ENCODE peak calls at places on chromosomes 3 and 15, in six cellular contexts. One of them, this sample, is unnamed.

GRCh38 chr3:55165278-55165677 is 237.4 kb upstream of the LRTM1 start:
- DNase-seq in A549: no peak
- DNase-seq in GM12878: no peak
- DNase-seq in HepG2: no peak
- DNase-seq in NB4: no peak
- DNase-seq in K562: no peak
- DNase-seq in this sample: no peak

GRCh38 chr3:170078620-170079281 is 41.0 kb downstream of the GPR160 start:
- DNase-seq in A549: peak; percentile 31
- DNase-seq in GM12878: no peak
- DNase-seq in HepG2: peak; percentile 83
- DNase-seq in NB4: peak; percentile 49
- DNase-seq in K562: no peak
- DNase-seq in this sample: no peak

GRCh38 chr15:84034831-84035753 is 200.5 kb upstream of the GOLGA6L4 start:
- DNase-seq in A549: peak; percentile 40
- DNase-seq in GM12878: no peak
- DNase-seq in HepG2: peak; percentile 6
- DNase-seq in NB4: peak; percentile 22
- DNase-seq in K562: no peak
- DNase-seq in this sample: no peak

GRCh38 chr15:89362203-89363101 is 27.8 kb upstream of the POLG start:
- DNase-seq in A549: no peak
- DNase-seq in GM12878: no peak
- DNase-seq in HepG2: no peak
- DNase-seq in NB4: no peak
- DNase-seq in K562: no peak
- DNase-seq in this sample: no peak

GRCh38 chr3:185687479-185687878 is 101.4 kb downstream of the SENP2 start:
- DNase-seq in A549: no peak
- DNase-seq in GM12878: no peak
- DNase-seq in HepG2: no peak
- DNase-seq in NB4: no peak
- DNase-seq in K562: no peak
- DNase-seq in this sample: no peak

GRCh38 chr3:111726788-111727305 is 131.7 kb upstream of the ZBED2 start:
- DNase-seq in A549: no peak
- DNase-seq in GM12878: no peak
- DNase-seq in HepG2: peak; percentile 55
- DNase-seq in NB4: no peak
- DNase-seq in K562: no peak
- DNase-seq in this sample: no peak

GRCh38 chr3:61521229-61521628 is 40.1 kb upstream of the PTPRG start:
- DNase-seq in A549: no peak
- DNase-seq in GM12878: peak; percentile 77
- DNase-seq in HepG2: no peak
- DNase-seq in NB4: no peak
- DNase-seq in K562: no peak
- DNase-seq in this sample: no peak

GRCh38 chr3:95172549-95172948 is 1109.7 kb downstream of the NSUN3 start:
- DNase-seq in A549: no peak
- DNase-seq in GM12878: no peak
- DNase-seq in HepG2: no peak
- DNase-seq in NB4: no peak
- DNase-seq in K562: no peak
- DNase-seq in this sample: no peak

GRCh38 chr15:100263721-100264455 is 77.9 kb downstream of the ADAMTS17 start:
- DNase-seq in A549: no peak
- DNase-seq in GM12878: no peak
- DNase-seq in HepG2: no peak
- DNase-seq in NB4: no peak
- DNase-seq in K562: no peak
- DNase-seq in this sample: no peak

GRCh38 chr3:34675383-34676120 is 877.1 kb downstream of the PDCD6IP start:
- DNase-seq in A549: no peak
- DNase-seq in GM12878: no peak
- DNase-seq in HepG2: no peak
- DNase-seq in NB4: no peak
- DNase-seq in K562: no peak
- DNase-seq in this sample: no peak

GRCh38 chr3:34678580-34678979 is 880.1 kb downstream of the PDCD6IP start:
- DNase-seq in A549: no peak
- DNase-seq in GM12878: no peak
- DNase-seq in HepG2: no peak
- DNase-seq in NB4: no peak
- DNase-seq in K562: no peak
- DNase-seq in this sample: no peak

DNA sequence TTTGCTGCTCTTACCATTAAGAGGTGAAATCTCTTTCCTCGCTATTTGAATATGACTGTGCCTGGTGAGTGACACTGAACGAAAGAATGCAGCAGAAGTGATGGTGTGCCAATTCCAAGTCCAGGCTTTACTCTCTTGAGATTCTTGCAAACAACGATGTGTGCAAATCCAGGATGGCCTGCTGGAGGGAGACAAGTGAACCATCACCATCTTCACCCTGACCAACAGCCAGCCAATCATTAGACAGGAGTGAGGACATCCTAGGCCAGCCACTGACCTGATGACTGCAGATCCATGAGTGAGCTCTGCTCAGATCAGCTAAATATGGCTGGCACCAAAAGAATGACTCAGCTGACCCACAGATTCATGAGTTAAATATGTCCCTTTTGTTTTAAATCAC is 878.0 kb downstream of the PDCD6IP start:
- DNase-seq in A549: no peak
- DNase-seq in GM12878: no peak
- DNase-seq in HepG2: no peak
- DNase-seq in NB4: no peak
- DNase-seq in K562: no peak
- DNase-seq in this sample: no peak
- TF ChIP-seq MYC in A549: no peak
- TF ChIP-seq MYC in GM12878: no peak
- TF ChIP-seq MYC in HepG2: no peak
- TF ChIP-seq MYC in NB4: no peak
- TF ChIP-seq MYC in K562: no peak
- TF ChIP-seq MYC in this sample: no peak

DNA sequence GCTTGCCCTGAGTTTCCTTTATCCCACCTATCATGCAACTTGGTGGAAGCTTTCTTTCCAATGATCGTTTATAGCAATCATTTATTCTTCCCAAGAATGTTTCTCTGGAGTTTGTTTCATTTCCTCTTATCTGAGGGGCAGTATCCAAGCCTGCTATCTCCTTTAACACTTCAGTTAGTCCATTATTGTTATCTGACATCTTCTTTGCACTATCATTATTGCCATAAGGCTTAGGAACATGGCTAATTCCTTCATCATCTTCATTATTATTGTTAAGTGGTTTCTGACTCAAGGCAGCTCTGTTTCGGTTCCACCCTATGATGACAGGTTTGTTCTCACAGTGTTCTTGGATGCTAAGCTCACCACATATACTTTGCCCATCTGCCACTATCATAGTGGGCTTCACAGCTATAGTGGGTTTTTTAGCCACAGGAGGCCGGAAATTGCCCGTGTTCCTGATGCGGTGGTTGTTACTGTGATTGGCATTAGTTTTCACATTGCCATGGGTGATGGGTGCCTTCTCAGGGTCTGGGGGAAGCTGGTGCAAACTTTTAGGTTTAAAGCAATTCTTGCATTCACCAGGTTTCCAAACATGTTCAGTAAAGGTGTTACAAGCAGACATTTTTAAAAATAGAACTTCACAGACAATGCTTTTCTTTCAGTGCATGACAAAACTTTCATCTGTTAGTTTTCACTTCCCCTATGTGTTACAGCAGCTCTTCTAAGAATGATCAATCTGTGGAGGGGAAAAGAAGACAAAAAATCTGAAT is 110.6 kb upstream of the TSPAN3 start:
- DNase-seq in A549: no peak
- DNase-seq in GM12878: peak; percentile 82
- DNase-seq in HepG2: no peak
- DNase-seq in NB4: no peak
- DNase-seq in K562: no peak
- DNase-seq in this sample: no peak
- H3K4me3 ChIP-seq in A549: no peak overlapping the region
- H3K4me3 ChIP-seq in GM12878: peak overlapping the region; percentile 43
- H3K4me3 ChIP-seq in HepG2: no peak overlapping the region
- H3K4me3 ChIP-seq in NB4: no peak overlapping the region
- H3K4me3 ChIP-seq in K562: no peak overlapping the region
- H3K4me3 ChIP-seq in this sample: no peak overlapping the region

DNA sequence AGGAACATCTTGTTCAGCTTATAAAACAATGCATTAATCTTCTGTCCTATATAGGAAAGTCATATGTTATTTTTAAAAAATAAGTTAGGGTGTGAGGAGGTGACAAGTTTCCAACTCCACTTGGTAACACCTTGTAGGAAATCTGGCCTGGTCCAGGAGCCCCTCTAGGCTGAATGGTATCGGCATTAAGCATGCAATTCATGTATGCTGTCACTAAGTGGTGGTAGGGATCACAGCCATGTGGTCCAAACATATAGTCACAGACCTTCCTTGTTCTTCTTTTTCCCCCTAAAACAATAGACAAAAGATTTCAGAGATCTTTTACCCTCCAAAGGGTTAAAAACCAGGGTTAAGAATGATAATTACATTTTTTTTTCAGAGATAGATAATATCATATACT is 4.2 kb upstream of the APBA2 start:
- DNase-seq in A549: peak; percentile 26
- DNase-seq in GM12878: no peak
- DNase-seq in HepG2: no peak
- DNase-seq in NB4: no peak
- DNase-seq in K562: no peak
- DNase-seq in this sample: no peak
- TF ChIP-seq MYC in A549: no peak
- TF ChIP-seq MYC in GM12878: no peak
- TF ChIP-seq MYC in HepG2: no peak
- TF ChIP-seq MYC in NB4: no peak
- TF ChIP-seq MYC in K562: no peak
- TF ChIP-seq MYC in this sample: no peak

GRCh38 chr3:81740731-81741130 is 20.7 kb downstream of the GBE1 start:
- DNase-seq in A549: no peak
- DNase-seq in GM12878: no peak
- DNase-seq in HepG2: no peak
- DNase-seq in NB4: no peak
- DNase-seq in K562: no peak
- DNase-seq in this sample: no peak

GRCh38 chr3:81743096-81744025 is 18.1 kb downstream of the GBE1 start:
- DNase-seq in A549: peak; percentile 92
- DNase-seq in GM12878: no peak
- DNase-seq in HepG2: no peak
- DNase-seq in NB4: peak; percentile 66
- DNase-seq in K562: peak; percentile 68
- DNase-seq in this sample: peak; percentile 97

GRCh38 chr3:81741214-81741613 is 20.2 kb downstream of the GBE1 start:
- DNase-seq in A549: no peak
- DNase-seq in GM12878: no peak
- DNase-seq in HepG2: no peak
- DNase-seq in NB4: no peak
- DNase-seq in K562: no peak
- DNase-seq in this sample: no peak

GRCh38 chr3:81744366-81744765 is 17.1 kb downstream of the GBE1 start:
- DNase-seq in A549: peak; percentile 83
- DNase-seq in GM12878: no peak
- DNase-seq in HepG2: peak; percentile 37
- DNase-seq in NB4: peak; percentile 49
- DNase-seq in K562: peak; percentile 12
- DNase-seq in this sample: peak; percentile 93

DNA sequence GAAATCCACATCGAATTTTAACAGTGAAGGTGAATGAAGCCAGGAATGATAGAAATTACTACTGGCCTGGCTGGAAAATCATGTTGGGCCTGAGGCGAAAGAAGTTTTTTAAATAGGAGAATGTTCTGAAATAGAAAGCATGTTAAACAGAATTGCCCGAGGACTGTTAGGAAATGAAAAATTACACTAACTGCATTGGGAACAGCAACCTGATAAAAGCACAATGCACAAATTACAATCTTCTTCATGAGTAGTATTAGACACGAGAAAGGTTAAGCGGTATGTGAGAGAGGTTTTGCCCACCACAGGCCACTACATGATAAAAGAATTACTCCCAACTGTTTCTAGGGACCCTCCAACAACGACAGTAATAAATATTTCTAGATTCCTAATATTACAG is 18.9 kb downstream of the GBE1 start:
- DNase-seq in A549: no peak
- DNase-seq in GM12878: no peak
- DNase-seq in HepG2: no peak
- DNase-seq in NB4: no peak
- DNase-seq in K562: no peak
- DNase-seq in this sample: no peak
- H3K4me3 ChIP-seq in A549: peak overlapping the region; percentile 25
- H3K4me3 ChIP-seq in GM12878: no peak overlapping the region
- H3K4me3 ChIP-seq in HepG2: no peak overlapping the region
- H3K4me3 ChIP-seq in NB4: no peak overlapping the region
- H3K4me3 ChIP-seq in K562: no peak overlapping the region
- H3K4me3 ChIP-seq in this sample: no peak overlapping the region

DNA sequence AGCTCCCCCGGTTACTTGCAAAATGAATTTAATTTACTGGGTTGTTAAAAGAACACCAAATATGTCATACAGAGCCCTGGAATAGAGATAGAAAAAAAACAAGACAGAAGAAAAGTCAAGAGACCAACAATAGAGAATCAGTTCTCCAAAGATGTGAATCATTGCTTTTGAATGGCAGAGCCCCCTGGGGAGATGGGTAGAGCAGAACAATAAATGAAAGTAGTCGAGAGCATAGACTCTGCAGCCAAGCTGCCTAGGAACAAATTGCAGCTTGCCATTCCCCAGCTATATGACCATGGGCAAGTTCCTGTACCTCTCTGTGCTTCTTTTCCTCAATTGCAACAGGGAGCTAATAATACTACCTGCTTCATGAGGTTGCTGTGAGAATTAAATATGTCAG is 25.1 kb upstream of the BFSP2 start:
- DNase-seq in A549: no peak
- DNase-seq in GM12878: no peak
- DNase-seq in HepG2: no peak
- DNase-seq in NB4: no peak
- DNase-seq in K562: no peak
- DNase-seq in this sample: no peak
- TF ChIP-seq MYC in A549: no peak
- TF ChIP-seq MYC in GM12878: no peak
- TF ChIP-seq MYC in HepG2: no peak
- TF ChIP-seq MYC in NB4: no peak
- TF ChIP-seq MYC in K562: no peak
- TF ChIP-seq MYC in this sample: no peak

DNA sequence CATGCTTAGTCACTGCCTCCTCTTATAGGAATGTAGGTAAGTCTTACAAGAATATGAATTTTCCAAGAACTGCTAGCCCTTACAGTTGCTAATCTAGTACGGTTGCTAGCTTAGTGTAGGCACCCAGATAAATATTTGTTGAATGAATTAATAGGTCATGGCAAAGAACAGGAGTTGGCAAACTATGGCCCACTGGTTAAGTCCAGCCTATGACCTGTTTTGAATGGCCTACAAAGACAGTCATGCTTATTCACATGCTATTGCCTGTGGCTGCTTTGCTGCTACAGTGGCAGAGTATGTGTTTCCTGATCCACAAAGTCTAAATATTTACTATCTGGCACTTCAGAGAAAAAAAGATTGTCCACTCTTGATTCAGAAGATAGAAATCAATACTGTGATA is 631.8 kb downstream of the AGBL1 start:
- DNase-seq in A549: no peak
- DNase-seq in GM12878: no peak
- DNase-seq in HepG2: no peak
- DNase-seq in NB4: no peak
- DNase-seq in K562: no peak
- DNase-seq in this sample: no peak
- H3K4me3 ChIP-seq in A549: no peak overlapping the region
- H3K4me3 ChIP-seq in GM12878: no peak overlapping the region
- H3K4me3 ChIP-seq in HepG2: no peak overlapping the region
- H3K4me3 ChIP-seq in NB4: no peak overlapping the region
- H3K4me3 ChIP-seq in K562: no peak overlapping the region
- H3K4me3 ChIP-seq in this sample: no peak overlapping the region